ENCODE peak calls at places on chromosomes 5 and 9, in four cellular contexts. Q is AG20443; W is stimulated activated CD8-positive, alpha-beta memory T cell treated with anti-CD3 and anti-CD28 coated beads, Interleukin-7, amount 100 ng/mL, for 24 hours; G is amniotic stem cell. U is an unnamed sample.

GRCh38 chr5:169934990-169935389 is 45.3 kb downstream of the INSYN2B start:
- DNase-seq in Q (peak; percentile 38), W (no peak), G (no peak), U (no peak)

GRCh38 chr9:86721843-86722705 is 225.2 kb downstream of the GAS1 start:
- DNase-seq in Q (peak; percentile 83), W (no peak), G (peak; percentile 72), U (no peak)

GRCh38 chr5:72234898-72235297 is 85.1 kb downstream of the MRPS27 start:
- DNase-seq in Q (no peak), W (no peak), G (no peak), U (no peak)

GRCh38 chr9:137130176-137130755 is 8.7 kb upstream of the GRIN1 start:
- DNase-seq in Q (no peak), W (no peak), G (no peak), U (no peak)

GRCh38 chr5:14509556-14509955 is 72.0 kb upstream of the OTULINL start:
- DNase-seq in Q (no peak), W (no peak), G (no peak), U (no peak)

GRCh38 chr9:129097671-129098306 is 12.8 kb downstream of the CRAT start:
- DNase-seq in Q (no peak), W (no peak), G (no peak), U (no peak)

GRCh38 chr9:129284607-129285291 is 106.7 kb upstream of the IER5L start:
- DNase-seq in Q (peak; percentile 4), W (no peak), G (no peak), U (peak; percentile 48)

GRCh38 chr9:128245293-128246151 is 30.3 kb downstream of the GOLGA2 start:
- DNase-seq in Q (peak; percentile 72), W (no peak), G (no peak), U (no peak)

GRCh38 chr9:37918665-37919165 is 14.8 kb upstream of the SLC25A51 start:
- DNase-seq in Q (no peak), W (no peak), G (no peak), U (peak; percentile 54)

GRCh38 chr5:135467051-135467625 is 15.0 kb upstream of the TIFAB start:
- DNase-seq in Q (no peak), W (no peak), G (no peak), U (peak; percentile 55)

GRCh38 chr5:113518884-113519283 is 5.4 kb downstream of the YTHDC2 start:
- DNase-seq in Q (no peak), W (no peak), G (no peak), U (no peak)

GRCh38 chr9:112535811-112536210 is 49.2 kb downstream of the KIAA1958 start:
- DNase-seq in Q (peak; percentile 55), W (no peak), G (no peak), U (no peak)